ENCODE peak calls at places on chromosomes 13 and 19, in seven cellular contexts. N is ovary, V is upper lobe of left lung, L is mammary epithelial cell, Z is adrenal gland, O is thoracic aorta, A is dorsolateral prefrontal cortex. H is an unnamed sample.

GRCh38 chr13:84844473-84844872 is 954.7 kb downstream of the SLITRK6 start:
- DNase-seq in O (no peak), L (peak; percentile 9), A (no peak), Z (no peak), N (no peak), V (no peak), H (no peak)

GRCh38 chr13:32585625-32586021 is 629 bp upstream of the PDS5B start:
- DNase-seq in Z (peak; percentile 27), V (no peak), O (no peak), L (no peak), A (no peak), N (peak; percentile 40), H (no peak)

GRCh38 chr19:56105090-56105701 is 15.9 kb downstream of the ZNF787 start:
- DNase-seq in L (peak; percentile 71), V (peak; percentile 94), A (peak; percentile 67), N (peak; percentile 73), O (peak; percentile 30), Z (peak; percentile 91), H (peak; percentile 79)

GRCh38 chr13:50685491-50685890 is 158.0 kb downstream of the DLEU7 start:
- DNase-seq in O (no peak), L (peak; percentile 67), A (peak; percentile 91), N (no peak), Z (peak; percentile 62), V (peak; percentile 45), H (peak; percentile 79)

GRCh38 chr13:30194906-30195305 is 112.4 kb downstream of the KATNAL1 start:
- DNase-seq in O (no peak), Z (no peak), V (no peak), N (no peak), A (no peak), L (no peak), H (no peak)

GRCh38 chr13:28820099-28821051 is at the start of gene MTUS2:
- DNase-seq in N (no peak), O (no peak), Z (no peak), A (peak; percentile 29), L (peak; percentile 18), V (no peak), H (no peak)

GRCh38 chr19:8017808-8018207 is 12.4 kb upstream of the ELAVL1 start:
- DNase-seq in N (no peak), L (no peak), A (no peak), V (no peak), Z (no peak), O (no peak), H (no peak)

GRCh38 chr13:113836917-113837553 is 26.8 kb downstream of the GAS6 start:
- DNase-seq in L (peak; percentile 95), A (no peak), V (no peak), Z (peak; percentile 78), O (no peak), N (peak; percentile 67), H (peak; percentile 62)

GRCh38 chr19:43711751-43712355 is 4.0 kb upstream of the IRGC start:
- DNase-seq in Z (no peak), L (peak; percentile 24), V (no peak), O (no peak), A (no peak), N (no peak), H (no peak)

GRCh38 chr19:49434907-49435577 is 6.3 kb downstream of the SLC17A7 start:
- DNase-seq in L (no peak), O (no peak), V (no peak), Z (no peak), N (no peak), A (peak; percentile 57), H (no peak)

GRCh38 chr19:19745496-19746285 is 12.8 kb upstream of the ZNF14 start:
- DNase-seq in A (no peak), V (no peak), O (no peak), Z (no peak), N (no peak), L (no peak), H (no peak)

GRCh38 chr13:42405665-42406390 is 133.9 kb downstream of the AKAP11 start:
- DNase-seq in O (no peak), V (no peak), L (peak; percentile 92), Z (no peak), A (no peak), N (no peak), H (no peak)

GRCh38 chr13:27869436-27870090 is 50.2 kb upstream of the PDX1 start:
- DNase-seq in A (no peak), L (no peak), N (no peak), O (no peak), V (no peak), Z (no peak), H (no peak)

GRCh38 chr13:20561731-20562130 is 5.2 kb upstream of the IFT88 start:
- DNase-seq in Z (no peak), O (no peak), V (no peak), L (no peak), N (no peak), A (no peak), H (no peak)

GRCh38 chr19:1004204-1004802 is 4.1 kb downstream of the GRIN3B start:
- DNase-seq in V (no peak), O (no peak), L (no peak), N (no peak), A (no peak), Z (no peak), H (no peak)

GRCh38 chr19:17035842-17036424 is 9.3 kb upstream of the CPAMD8 start:
- DNase-seq in A (no peak), L (no peak), O (no peak), Z (peak; percentile 48), N (no peak), V (peak; percentile 48), H (no peak)

GRCh38 chr19:17614476-17614875 is 59.0 kb downstream of the COLGALT1 start:
- DNase-seq in Z (no peak), A (no peak), L (no peak), O (no peak), V (no peak), N (no peak), H (no peak)

GRCh38 chr19:9078651-9079050 is 8.2 kb upstream of the OR1M1 start:
- DNase-seq in V (no peak), L (no peak), O (no peak), Z (no peak), N (no peak), A (no peak), H (no peak)

GRCh38 chr13:24742294-24742693 is 21.7 kb upstream of the RNF17 start:
- DNase-seq in L (peak; percentile 11), O (no peak), N (no peak), V (no peak), Z (no peak), A (no peak), H (no peak)

GRCh38 chr13:97911311-97912138 is 42.0 kb upstream of the IPO5 start:
- DNase-seq in O (no peak), N (no peak), A (peak; percentile 15), L (peak; percentile 29), V (no peak), Z (no peak), H (no peak)

GRCh38 chr13:97113231-97114001 is 108.7 kb upstream of the MBNL2 start:
- DNase-seq in A (peak; percentile 51), N (peak; percentile 36), Z (peak; percentile 44), V (no peak), O (no peak), L (no peak), H (no peak)

GRCh38 chr19:5775668-5776309 is 8.8 kb downstream of the PRR22 start:
- DNase-seq in L (peak; percentile 30), Z (no peak), O (no peak), N (no peak), A (no peak), V (no peak), H (no peak)

GRCh38 chr13:90365130-90365529 is 982.4 kb upstream of the MIR17HG start:
- DNase-seq in L (peak; percentile 8), N (no peak), V (no peak), Z (no peak), O (no peak), A (no peak), H (no peak)

GRCh38 chr13:70784590-70784989 is 676.3 kb upstream of the KLHL1 start:
- DNase-seq in L (no peak), A (no peak), Z (no peak), O (no peak), N (no peak), V (no peak), H (no peak)

GRCh38 chr19:53549354-53549753 is 11.4 kb downstream of the ZNF331 start:
- DNase-seq in L (no peak), N (no peak), A (no peak), V (no peak), Z (no peak), O (no peak), H (no peak)

DNA sequence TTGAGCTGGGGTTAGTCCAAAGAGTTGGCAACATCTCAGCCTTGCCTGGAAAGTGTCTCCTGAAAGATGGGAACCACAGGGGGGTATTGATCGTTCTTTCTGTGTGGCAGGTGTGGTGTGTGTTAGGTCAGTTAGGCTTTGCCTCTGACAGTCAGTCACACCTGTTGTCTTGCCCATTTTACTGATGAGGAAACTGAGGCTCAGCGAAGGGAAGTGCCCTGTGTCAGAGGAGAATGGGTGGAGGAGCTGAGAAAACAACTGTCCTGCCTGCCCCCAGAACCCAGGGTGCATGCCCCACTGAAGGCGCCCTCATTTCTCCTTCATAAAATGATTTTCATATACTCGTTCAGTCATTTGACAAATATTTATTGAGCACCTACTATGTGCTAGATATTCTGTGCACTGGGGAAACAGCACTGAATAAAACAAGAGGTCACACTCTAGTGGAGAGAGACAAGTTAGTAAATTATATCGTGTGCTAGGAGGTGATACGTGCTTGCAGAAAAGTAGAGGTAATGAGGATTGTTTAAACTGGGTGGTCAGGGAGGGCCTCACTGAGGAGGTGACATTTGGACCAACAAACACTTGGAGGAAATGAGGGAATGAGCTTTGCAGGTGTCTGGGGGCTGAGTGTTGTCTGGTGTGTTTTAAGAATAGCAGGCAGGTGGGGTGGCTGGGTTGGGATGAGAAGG is 1.6 kb downstream of the FXYD5 start:
- DNase-seq in A (no peak), N (no peak), O (no peak), L (no peak), Z (no peak), V (no peak), H (no peak)
- H3K4me3 ChIP-seq in A (no peak overlapping the region), N (no peak overlapping the region), O (peak overlapping the region; percentile 85), L (peak overlapping the region; percentile 76), Z (no peak overlapping the region), V (no peak overlapping the region), H (peak overlapping the region; percentile 57)

GRCh38 chr13:106480511-106480910 is 55.0 kb downstream of the EFNB2 start:
- DNase-seq in N (no peak), Z (no peak), L (no peak), O (no peak), V (no peak), A (no peak), H (peak; percentile 52)
- H3K27ac ChIP-seq in N (no peak overlapping the region), Z (no peak overlapping the region), L (no peak overlapping the region), O (peak overlapping the region; percentile 38), V (no peak overlapping the region), A (no peak overlapping the region), H (peak overlapping the region; percentile 56)

DNA sequence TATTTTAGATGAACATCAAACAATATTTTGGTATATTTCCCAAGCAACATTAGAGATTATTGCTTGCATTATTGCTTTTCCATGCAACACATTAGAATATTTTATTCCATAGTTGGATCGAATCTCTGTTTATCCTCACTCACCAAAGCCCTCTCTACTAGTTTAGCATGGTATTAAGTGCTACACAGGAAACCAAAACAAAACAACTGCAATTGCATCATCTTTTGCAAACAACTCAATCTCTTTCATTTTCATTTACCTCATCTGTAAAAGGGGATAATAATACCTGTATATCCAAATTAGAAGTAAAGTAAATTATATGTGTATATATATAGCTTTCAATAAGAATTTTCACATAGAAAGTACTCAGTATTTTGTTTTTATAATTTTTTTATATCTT is 147.8 kb upstream of the PCDH9 start:
- DNase-seq in A (no peak), O (no peak), L (no peak), N (no peak), V (no peak), Z (no peak), H (no peak)
- TF ChIP-seq CTCF in A (no peak), O (no peak), L (no peak), N (no peak), V (no peak), Z (no peak), H (no peak)

GRCh38 chr19:3655402-3656072 is 28.9 kb upstream of the CACTIN start:
- DNase-seq in L (peak; percentile 12), A (peak; percentile 90), N (peak; percentile 67), O (no peak), V (no peak), Z (no peak), H (peak; percentile 70)
- H3K4me3 ChIP-seq in L (no peak overlapping the region), A (no peak overlapping the region), N (no peak overlapping the region), O (no peak overlapping the region), V (no peak overlapping the region), Z (no peak overlapping the region), H (no peak overlapping the region)

H was measured in tibial artery.